ENCODE peak calls at places on chromosomes 11 and 22, in six cellular contexts. Z is K562, O is IMR-90, F is HepG2, M is A549, V is SK-N-SH. D is an unnamed sample.

GRCh38 chr22:40196628-40197027 is 18.9 kb downstream of the TNRC6B start:
- DNase-seq in Z (no peak), O (peak), F (no peak), V (no peak), M (peak), D (peak)

GRCh38 chr22:44359496-44360110 is 46.9 kb upstream of the SHISAL1 start:
- DNase-seq in F (no peak), Z (no peak), M (no peak), V (no peak), O (no peak), D (no peak)

GRCh38 chr22:27393371-27393770 is 408.2 kb downstream of the MN1 start:
- DNase-seq in V (no peak), O (no peak), Z (no peak), F (no peak), M (no peak), D (no peak)

GRCh38 chr22:18078329-18079041 is 695 bp downstream of the PEX26 start:
- DNase-seq in M (peak), Z (peak), V (peak), F (peak), O (peak), D (no peak)

GRCh38 chr11:76609736-76610370 is 60.7 kb downstream of the LRRC32 start:
- DNase-seq in F (no peak), Z (no peak), O (no peak), M (no peak), V (peak), D (no peak)

GRCh38 chr11:61541568-61541967 is 33.0 kb downstream of the LRRC10B start:
- DNase-seq in M (peak), O (peak), V (peak), Z (peak), F (no peak), D (no peak)

GRCh38 chr11:10305964-10306918 is 1.4 kb downstream of the ADM start:
- DNase-seq in Z (peak), M (peak), F (no peak), V (peak), O (peak), D (no peak)

GRCh38 chr11:20158597-20159257 is 1.5 kb downstream of the DBX1 start:
- DNase-seq in Z (peak), M (no peak), O (peak), V (peak), F (peak), D (no peak)

GRCh38 chr22:50581950-50582561 is 593 bp downstream of the CHKB start:
- DNase-seq in F (no peak), M (no peak), V (no peak), Z (no peak), O (no peak), D (no peak)

GRCh38 chr11:12454782-12455181 is 77.4 kb downstream of the PARVA start:
- DNase-seq in F (no peak), M (no peak), V (no peak), O (peak), Z (no peak), D (no peak)

GRCh38 chr11:111565111-111565720 is 24.7 kb downstream of the LAYN start:
- DNase-seq in M (peak), F (peak), V (peak), O (peak), Z (peak), D (peak)

GRCh38 chr22:34897126-34897525 is 168.8 kb upstream of the ISX start:
- DNase-seq in F (no peak), O (no peak), V (no peak), M (no peak), Z (no peak), D (no peak)

GRCh38 chr11:121595717-121596156 is 143.0 kb upstream of the SORL1-AS1 start:
- DNase-seq in O (peak), F (no peak), M (peak), Z (no peak), V (no peak), D (no peak)

GRCh38 chr11:46380340-46381045 is 976 bp upstream of the MDK start:
- DNase-seq in V (peak), Z (peak), O (no peak), F (peak), M (no peak), D (no peak)

GRCh38 chr22:22199634-22200033 is 45.0 kb upstream of the VPREB1 start:
- DNase-seq in V (no peak), M (no peak), Z (no peak), F (no peak), O (no peak), D (no peak)

GRCh38 chr11:10931761-10932700 is 74.2 kb upstream of the ZBED5 start:
- DNase-seq in V (no peak), O (no peak), M (no peak), Z (no peak), F (no peak), D (no peak)

GRCh38 chr11:128039140-128040021 is 548.0 kb downstream of the ETS1 start:
- DNase-seq in V (no peak), O (peak), M (no peak), F (no peak), Z (no peak), D (no peak)
- TF ChIP-seq SMC3 in V (no peak), O (no peak), M (no peak), F (no peak), Z (no peak), D (no peak)

GRCh38 chr11:130416537-130416896 is 11.9 kb downstream of the ADAMTS8 start:
- DNase-seq in O (no peak), V (no peak), Z (no peak), M (no peak), F (no peak), D (no peak)

GRCh38 chr11:130418756-130419155 is 9.7 kb downstream of the ADAMTS8 start:
- DNase-seq in V (no peak), F (no peak), Z (no peak), O (peak), M (no peak), D (no peak)

GRCh38 chr11:130415719-130416536 is 12.5 kb downstream of the ADAMTS8 start:
- DNase-seq in O (peak), F (no peak), V (no peak), Z (no peak), M (no peak), D (no peak)

GRCh38 chr11:130416906-130417305 is 11.5 kb downstream of the ADAMTS8 start:
- DNase-seq in V (no peak), M (no peak), O (no peak), F (no peak), Z (no peak), D (no peak)

GRCh38 chr11:130418210-130418609 is 10.2 kb downstream of the ADAMTS8 start:
- DNase-seq in Z (no peak), F (no peak), V (no peak), O (no peak), M (no peak), D (no peak)
- TF ChIP-seq SMC3 in Z (no peak), F (no peak), V (no peak), O (no peak), M (no peak), D (no peak)

GRCh38 chr22:38766076-38766777 is 10.4 kb upstream of the SUN2 start:
- DNase-seq in Z (peak), M (peak), F (peak), V (peak), O (peak), D (no peak)
- TF ChIP-seq SMC3 in Z (no peak), M (peak), F (no peak), V (peak), O (peak), D (peak)

DNA sequence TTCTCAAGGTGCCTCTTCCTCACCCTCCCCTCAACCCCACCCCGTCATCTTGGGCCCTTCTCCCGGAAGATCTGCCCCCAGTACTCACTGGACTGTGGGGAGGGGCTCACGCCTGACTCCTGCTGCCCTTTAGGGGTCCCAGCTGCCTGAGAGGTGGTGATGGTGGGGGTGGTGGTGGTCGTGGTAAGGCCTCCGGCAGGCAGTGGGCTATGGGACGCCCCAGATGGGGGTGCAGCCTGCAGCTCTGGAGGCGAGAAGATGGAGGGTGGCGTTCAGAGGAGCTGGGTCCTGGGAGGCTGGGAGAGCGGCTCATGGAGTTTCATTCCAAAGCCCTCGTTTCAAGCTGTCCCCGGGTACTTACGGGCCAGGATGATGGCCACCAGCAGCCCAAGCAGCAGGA is 820 bp downstream of the MFRP start:
- DNase-seq in O (no peak), Z (no peak), V (no peak), F (no peak), M (no peak), D (no peak)
- TF ChIP-seq SMC3 in O (no peak), Z (no peak), V (no peak), F (no peak), M (no peak), D (no peak)

GRCh38 chr11:5937868-5938602 is 4.0 kb upstream of the OR56A3 start:
- DNase-seq in V (no peak), Z (no peak), F (no peak), O (no peak), M (no peak), D (no peak)
- TF ChIP-seq SMC3 in V (no peak), Z (no peak), F (no peak), O (no peak), M (no peak), D (no peak)

GRCh38 chr22:20552450-20552894 is 45.1 kb downstream of the MED15 start:
- DNase-seq in F (peak), O (peak), V (no peak), Z (no peak), M (no peak), D (no peak)
- TF ChIP-seq SMC3 in F (no peak), O (no peak), V (no peak), Z (no peak), M (no peak), D (no peak)

GRCh38 chr11:74008373-74009229 is at the start of gene UCP3:
- DNase-seq in Z (no peak), M (no peak), O (no peak), F (no peak), V (no peak), D (no peak)
- TF ChIP-seq SMC3 in Z (no peak), M (no peak), O (no peak), F (no peak), V (no peak), D (no peak)

GRCh38 chr11:93772123-93772522 is 12.0 kb upstream of the MED17 start:
- DNase-seq in Z (no peak), O (peak), M (no peak), V (no peak), F (no peak), D (no peak)

GRCh38 chr11:93770160-93770559 is 13.9 kb upstream of the MED17 start:
- DNase-seq in Z (no peak), V (no peak), O (no peak), M (no peak), F (peak), D (no peak)

GRCh38 chr11:93773045-93773477 is 11.0 kb upstream of the MED17 start:
- DNase-seq in F (peak), V (no peak), Z (no peak), M (no peak), O (no peak), D (no peak)

GRCh38 chr11:93775289-93775688 is 8.8 kb upstream of the MED17 start:
- DNase-seq in M (no peak), Z (peak), F (peak), V (peak), O (no peak), D (no peak)

DNA sequence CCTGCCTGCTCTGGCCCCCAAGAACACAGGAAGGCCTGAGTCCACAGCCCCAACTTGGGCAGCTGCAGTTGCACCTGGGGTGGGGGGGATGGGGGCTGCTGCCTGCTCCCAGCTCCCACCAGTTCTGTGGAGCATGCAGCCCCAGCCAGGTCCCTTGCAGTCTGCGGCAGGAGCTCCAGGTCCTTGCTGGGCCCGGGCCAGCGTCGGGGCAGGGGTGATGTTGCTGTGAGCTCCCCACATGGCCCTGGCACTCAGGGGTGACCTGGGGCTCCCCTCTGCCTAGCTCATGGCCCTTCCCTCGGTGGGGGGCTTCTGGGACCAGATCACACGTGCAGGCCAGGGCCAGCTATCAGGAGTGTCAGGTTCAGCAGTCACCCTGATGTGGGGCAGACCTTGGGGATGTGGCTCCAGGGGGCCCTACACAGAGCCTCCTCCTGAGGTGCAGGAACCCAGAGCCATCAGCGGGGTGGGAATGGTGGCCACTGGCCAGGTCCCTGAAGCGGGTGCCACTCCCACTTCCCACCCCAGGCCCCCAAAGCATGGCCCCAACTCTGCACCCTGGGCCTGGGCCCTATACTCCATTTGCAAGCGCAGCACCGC is 10.4 kb upstream of the MED17 start:
- DNase-seq in V (no peak), Z (no peak), F (no peak), M (no peak), O (no peak), D (no peak)
- TF ChIP-seq SMC3 in V (no peak), Z (no peak), F (no peak), M (no peak), O (no peak), D (no peak)

D was measured in GM12878.